ENCODE peak calls at places on chromosomes 2 and 18, in seven cellular contexts. D is adrenal gland; P is psoas muscle; Q is kidney epithelial cell; C is iPS DF 6.9; R is right cardiac atrium; E is naive thymus-derived CD4-positive, alpha-beta T cell. I is an unnamed sample. For H3K27me3, the result is how much of the 10 kb centered on the place peaks cover.

GRCh38 chr2:192197387-192197786 is 2.7 kb upstream of the TMEFF2 start:
- DNase-seq in Q (no peak), R (no peak), C (no peak), D (no peak), E (no peak), P (no peak), I (no peak)

GRCh38 chr2:100291152-100291970 is 30.9 kb downstream of the LONRF2 start:
- DNase-seq in P (no peak), R (peak), Q (peak), C (no peak), E (no peak), D (peak), I (peak)

GRCh38 chr2:240502059-240502429 is 55.7 kb downstream of the ANKMY1 start:
- DNase-seq in D (no peak), E (no peak), R (no peak), P (no peak), Q (no peak), C (no peak), I (no peak)

GRCh38 chr2:190858817-190859216 is 21.8 kb upstream of the GLS start:
- DNase-seq in E (no peak), C (no peak), R (no peak), P (no peak), Q (no peak), D (no peak), I (no peak)

GRCh38 chr2:70679244-70679643 is 88.8 kb downstream of the ADD2 start:
- DNase-seq in P (no peak), E (no peak), D (no peak), Q (no peak), C (no peak), R (no peak), I (no peak)

GRCh38 chr2:30060562-30060961 is 86.2 kb upstream of the YPEL5 start:
- DNase-seq in C (no peak), R (no peak), E (no peak), D (no peak), Q (no peak), P (no peak), I (no peak)

GRCh38 chr2:215277942-215278341 is 33.9 kb upstream of the ATIC start:
- DNase-seq in C (no peak), Q (no peak), E (no peak), D (no peak), R (no peak), P (no peak), I (no peak)

GRCh38 chr18:44729631-44730101 is 49.0 kb downstream of the SETBP1 start:
- DNase-seq in P (no peak), E (no peak), C (no peak), R (no peak), Q (no peak), D (no peak), I (no peak)

GRCh38 chr2:219987830-219988229 is 360.4 kb downstream of the SLC4A3 start:
- DNase-seq in C (no peak), P (no peak), R (no peak), E (no peak), Q (peak), D (no peak), I (no peak)

GRCh38 chr18:49460958-49461601 is 635 bp upstream of the DYM start:
- DNase-seq in E (no peak), D (no peak), R (peak), C (no peak), P (no peak), Q (no peak), I (no peak)

GRCh38 chr2:231337807-231338759 is 57.4 kb upstream of the B3GNT7 start:
- DNase-seq in R (no peak), C (no peak), E (no peak), D (no peak), P (no peak), Q (no peak), I (no peak)

GRCh38 chr2:119517433-119517832 is 6.8 kb downstream of the SCTR start:
- DNase-seq in P (peak), C (no peak), D (peak), Q (no peak), R (peak), E (peak), I (peak)

GRCh38 chr2:98895221-98895620 is 40.8 kb downstream of the CRACDL start:
- DNase-seq in D (no peak), C (no peak), Q (no peak), P (no peak), R (no peak), E (no peak), I (no peak)

GRCh38 chr18:66645983-66646382 is 42.1 kb upstream of the CDH19 start:
- DNase-seq in P (no peak), R (no peak), D (no peak), E (no peak), C (no peak), Q (no peak), I (no peak)

GRCh38 chr2:15861898-15862297 is 78.5 kb upstream of the MYCN start:
- DNase-seq in Q (no peak), E (no peak), R (no peak), P (no peak), D (no peak), C (no peak), I (no peak)

GRCh38 chr2:9336209-9336533 is 87.2 kb downstream of the ITGB1BP1 start:
- DNase-seq in D (no peak), C (no peak), R (no peak), E (no peak), P (no peak), Q (no peak), I (no peak)

GRCh38 chr2:130807659-130808385 is 28.9 kb upstream of the ARHGEF4 start:
- DNase-seq in E (no peak), Q (no peak), C (no peak), P (no peak), R (no peak), D (no peak), I (no peak)

GRCh38 chr18:12890500-12890899 is 6.5 kb upstream of the PTPN2 start:
- DNase-seq in R (no peak), D (no peak), Q (no peak), P (no peak), C (no peak), E (no peak), I (no peak)

GRCh38 chr2:238334885-238335284 is 14.6 kb downstream of the TRAF3IP1 start:
- DNase-seq in E (no peak), Q (no peak), C (no peak), P (no peak), D (no peak), R (no peak), I (no peak)

GRCh38 chr2:234919711-234920110 is 32.1 kb upstream of the SH3BP4 start:
- DNase-seq in Q (peak), E (no peak), C (no peak), D (no peak), P (no peak), R (no peak), I (no peak)

GRCh38 chr2:1561793-1562521 is 148.7 kb downstream of the TPO start:
- DNase-seq in C (no peak), E (no peak), Q (no peak), D (no peak), P (no peak), R (peak), I (no peak)

GRCh38 chr2:48940606-48941005 is 185.1 kb upstream of the LHCGR start:
- DNase-seq in C (no peak), D (no peak), E (no peak), R (no peak), P (no peak), Q (no peak), I (no peak)

GRCh38 chr18:11149441-11150270 is at the start of gene PIEZO2:
- DNase-seq in C (no peak), R (peak), D (peak), E (no peak), P (peak), Q (no peak), I (no peak)

GRCh38 chr18:68234115-68234514 is 480.8 kb downstream of the TMX3 start:
- DNase-seq in E (no peak), D (no peak), P (no peak), C (no peak), R (no peak), Q (no peak), I (no peak)

GRCh38 chr2:193469251-193469650 is 1274.5 kb upstream of the TMEFF2 start:
- DNase-seq in E (no peak), C (no peak), P (no peak), D (no peak), R (no peak), Q (no peak), I (no peak)

GRCh38 chr2:119282139-119282965 is 58.7 kb downstream of the STEAP3 start:
- DNase-seq in D (no peak), Q (no peak), E (no peak), R (no peak), P (no peak), C (no peak), I (no peak)

GRCh38 chr2:69917854-69918253 is 2.9 kb downstream of the MXD1 start:
- DNase-seq in R (peak), Q (peak), D (no peak), E (no peak), P (no peak), C (no peak), I (peak)

GRCh38 chr2:47058061-47058931 is 96.8 kb downstream of the STPG4 start:
- DNase-seq in P (peak), D (no peak), R (peak), C (no peak), E (no peak), Q (no peak), I (no peak)

GRCh38 chr2:181857471-181857870 is 34.1 kb upstream of the ITPRID2 start:
- DNase-seq in E (no peak), P (no peak), R (no peak), C (no peak), D (no peak), Q (no peak), I (no peak)

GRCh38 chr2:221097568-221097915 is 474.6 kb downstream of the EPHA4 start:
- DNase-seq in Q (peak), P (no peak), C (no peak), E (no peak), R (no peak), D (no peak), I (no peak)

GRCh38 chr2:85698880-85699254 is 4.7 kb downstream of the GNLY start:
- DNase-seq in P (peak), Q (no peak), E (no peak), C (no peak), R (no peak), D (no peak), I (no peak)

GRCh38 chr2:108906403-108907077 is 82.5 kb downstream of the EDAR start:
- DNase-seq in E (no peak), R (no peak), Q (no peak), P (no peak), C (no peak), D (no peak), I (no peak)

GRCh38 chr2:112548980-112549379 is 6.7 kb downstream of the POLR1B start:
- DNase-seq in D (no peak), C (no peak), R (no peak), E (no peak), P (no peak), Q (no peak), I (no peak)
- H3K27me3 ChIP-seq in D (under half), C (under half), R (under half), E (under half), P (under half), Q (under half), I (under half)

GRCh38 chr2:25561136-25561850 is 112.1 kb downstream of the DTNB start:
- DNase-seq in D (no peak), Q (no peak), P (no peak), C (no peak), R (no peak), E (no peak), I (no peak)
- H3K4me3 ChIP-seq in D (no peak), Q (no peak), P (no peak), C (no peak), R (no peak), E (no peak), I (no peak)

GRCh38 chr18:78979682-78980278 is at the start of gene SALL3:
- DNase-seq in P (no peak), Q (no peak), E (no peak), C (no peak), D (no peak), R (no peak), I (no peak)

GRCh38 chr18:78982186-78982585 is 2.6 kb downstream of the SALL3 start:
- DNase-seq in P (no peak), E (no peak), R (no peak), Q (no peak), C (no peak), D (no peak), I (no peak)

GRCh38 chr18:78980279-78980771 is 707 bp downstream of the SALL3 start:
- DNase-seq in P (no peak), C (no peak), Q (no peak), R (no peak), D (no peak), E (no peak), I (no peak)

GRCh38 chr18:78981652-78981955 is 2.0 kb downstream of the SALL3 start:
- DNase-seq in R (no peak), D (no peak), Q (no peak), C (no peak), P (no peak), E (no peak), I (no peak)

DNA sequence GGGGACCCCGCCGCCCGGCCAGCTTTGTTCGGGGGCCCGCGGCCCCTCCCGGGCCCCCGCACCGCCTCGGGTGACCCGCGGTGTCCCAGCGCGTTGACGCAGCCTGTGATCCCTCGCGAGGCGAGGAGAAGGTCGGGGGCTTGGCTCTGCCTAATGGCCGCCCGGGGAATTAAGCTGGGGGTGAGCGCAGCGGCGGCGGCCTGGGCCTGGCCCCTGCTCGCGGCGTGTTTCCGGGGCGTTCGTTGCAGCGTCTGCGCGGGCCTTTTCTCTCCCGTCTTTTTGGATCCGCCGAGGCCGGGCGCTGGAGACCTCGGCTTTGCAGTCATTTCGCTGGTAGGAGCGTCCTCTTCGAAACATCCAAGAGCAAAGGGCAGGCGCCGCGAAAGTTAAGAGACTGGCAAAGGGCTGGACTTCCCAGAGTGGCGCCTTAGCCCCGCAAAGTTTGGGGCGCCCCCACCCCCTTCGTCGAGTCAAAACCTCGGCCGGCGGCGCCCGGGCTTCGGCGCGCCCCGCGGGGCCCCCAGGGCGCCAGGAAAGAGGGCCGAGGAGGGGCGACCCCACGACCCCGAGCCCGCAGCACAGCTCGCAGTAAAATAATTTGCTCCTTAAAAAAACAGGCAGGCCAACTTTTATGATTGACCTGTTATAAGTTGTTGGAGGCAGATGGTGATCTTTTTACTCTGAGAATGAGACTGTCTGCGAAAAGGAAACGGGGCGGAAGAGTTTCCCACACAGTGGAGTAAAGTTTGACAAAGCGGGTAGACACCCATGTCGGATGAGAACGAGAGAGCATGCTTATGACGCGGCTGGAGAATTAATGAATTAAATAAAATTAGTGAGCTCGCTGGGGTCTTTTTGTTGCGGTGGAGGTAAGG is 1.4 kb downstream of the SALL3 start:
- DNase-seq in R (no peak), Q (no peak), E (no peak), C (no peak), P (no peak), D (no peak), I (no peak)
- H3K27me3 ChIP-seq in R (under half), Q (half or more), E (under half), C (under half), P (under half), D (half or more), I (under half)

GRCh38 chr2:38374978-38375377 is 2.1 kb downstream of the ATL2 start:
- DNase-seq in D (no peak), Q (no peak), P (no peak), R (no peak), C (no peak), E (no peak), I (no peak)
- H3K4me3 ChIP-seq in D (no peak), Q (peak), P (peak), R (peak), C (no peak), E (no peak), I (peak)

GRCh38 chr18:57431512-57432080 is 3.6 kb upstream of the ONECUT2 start:
- DNase-seq in R (no peak), E (no peak), Q (no peak), D (no peak), C (no peak), P (no peak), I (no peak)
- H3K27me3 ChIP-seq in R (under half), E (under half), Q (half or more), D (half or more), C (half or more), P (half or more), I (under half)

DNA sequence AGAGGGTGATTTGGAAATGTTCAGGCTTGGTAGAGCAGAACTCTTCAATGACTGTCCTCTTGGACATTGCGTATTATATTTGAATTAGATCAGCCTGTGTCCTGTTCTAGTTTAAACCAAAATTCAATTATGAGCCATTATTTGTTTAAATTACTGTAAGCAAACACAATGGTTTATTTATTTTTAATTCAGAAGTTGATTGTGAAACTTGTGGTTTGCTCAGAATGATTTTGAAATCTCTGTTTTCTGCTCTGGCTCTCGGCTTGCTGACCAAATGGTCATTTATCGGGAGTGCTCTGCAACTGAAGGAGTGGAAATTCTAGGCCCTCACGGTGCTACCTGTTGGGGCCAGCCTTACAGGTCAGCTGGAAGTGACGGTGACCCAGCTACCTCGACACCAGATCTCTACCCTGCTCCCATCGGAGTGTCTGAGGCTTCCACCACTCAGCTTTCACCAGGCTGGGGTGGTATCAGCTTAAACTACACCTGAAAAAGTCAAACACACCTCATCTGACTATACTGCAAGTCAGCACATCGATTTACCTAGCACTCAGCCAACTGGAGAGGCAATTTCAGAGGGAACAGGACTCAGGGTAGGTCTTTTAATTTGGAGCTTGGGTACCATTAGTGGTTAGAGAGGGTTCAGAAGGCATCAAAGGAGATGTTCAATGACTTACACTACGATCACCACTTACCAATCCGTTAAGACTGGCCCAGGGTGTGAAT is 36.8 kb upstream of the GPD2 start:
- DNase-seq in C (no peak), Q (no peak), P (no peak), D (peak), E (no peak), R (no peak), I (no peak)
- H3K4me3 ChIP-seq in C (peak), Q (peak), P (peak), D (peak), E (peak), R (peak), I (peak)

DNA sequence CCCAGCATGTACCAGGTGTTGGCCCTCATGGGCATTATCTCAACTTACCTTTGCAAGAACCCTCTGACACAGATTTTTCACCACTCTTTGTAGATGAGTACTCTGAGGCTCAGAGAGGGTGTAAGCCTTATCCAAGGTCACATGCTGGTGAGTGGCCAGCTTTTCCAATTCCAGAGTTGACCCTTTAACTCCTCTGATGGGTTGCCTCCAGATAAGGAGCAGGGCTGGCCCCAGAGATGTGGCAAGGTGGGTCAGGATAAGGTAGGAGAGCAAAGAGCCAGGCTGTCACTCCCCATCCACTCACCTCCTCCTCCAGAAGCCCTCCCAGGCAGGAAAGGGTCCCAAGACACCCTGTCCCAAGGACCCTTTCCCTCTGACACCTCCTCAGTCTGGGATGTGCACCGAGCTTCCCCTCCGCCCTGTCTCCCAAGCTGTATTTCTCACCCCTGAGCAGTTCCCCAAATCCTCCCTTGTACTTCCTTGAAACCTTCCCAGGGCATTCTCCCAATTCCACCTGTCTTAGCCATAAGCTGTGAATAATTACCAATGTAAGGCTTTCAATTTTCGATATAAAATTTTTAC is 165.9 kb downstream of the ZFP36L2 start:
- DNase-seq in C (no peak), P (no peak), E (no peak), Q (no peak), D (no peak), R (no peak), I (no peak)
- H3K27me3 ChIP-seq in C (under half), P (under half), E (under half), Q (under half), D (under half), R (under half), I (under half)

I was measured in Panc1.